ENCODE peak calls at places on chromosome 3, in eight cellular contexts. One of them, this sample, is unnamed.

GRCh38 chr3:171311784-171312183 is 148.4 kb downstream of the TNIK start:
- DNase-seq in A549: no peak
- DNase-seq in IMR-90: no peak
- DNase-seq in SK-N-SH: no peak
- DNase-seq in WTC11: no peak
- DNase-seq in K562: no peak
- DNase-seq in GM12878: no peak
- DNase-seq in H1: no peak
- DNase-seq in this sample: no peak

GRCh38 chr3:134852132-134852531 is 57.1 kb downstream of the EPHB1 start:
- DNase-seq in A549: no peak
- DNase-seq in IMR-90: no peak
- DNase-seq in SK-N-SH: no peak
- DNase-seq in WTC11: no peak
- DNase-seq in K562: no peak
- DNase-seq in GM12878: no peak
- DNase-seq in H1: no peak
- DNase-seq in this sample: no peak

GRCh38 chr3:49648354-49649057 is 25.6 kb upstream of the APEH start:
- DNase-seq in A549: no peak
- DNase-seq in IMR-90: no peak
- DNase-seq in SK-N-SH: no peak
- DNase-seq in WTC11: no peak
- DNase-seq in K562: peak
- DNase-seq in GM12878: no peak
- DNase-seq in H1: no peak
- DNase-seq in this sample: no peak

GRCh38 chr3:42490243-42490642 is 12.2 kb upstream of the VIPR1 start:
- DNase-seq in A549: peak
- DNase-seq in IMR-90: no peak
- DNase-seq in SK-N-SH: no peak
- DNase-seq in WTC11: no peak
- DNase-seq in K562: no peak
- DNase-seq in GM12878: peak
- DNase-seq in H1: no peak
- DNase-seq in this sample: no peak

GRCh38 chr3:95721938-95722337 is 1092.5 kb upstream of the EPHA6 start:
- DNase-seq in A549: no peak
- DNase-seq in IMR-90: no peak
- DNase-seq in SK-N-SH: no peak
- DNase-seq in WTC11: no peak
- DNase-seq in K562: no peak
- DNase-seq in GM12878: no peak
- DNase-seq in H1: no peak
- DNase-seq in this sample: no peak

GRCh38 chr3:4548769-4549168 is 55.6 kb downstream of the ITPR1 start:
- DNase-seq in A549: no peak
- DNase-seq in IMR-90: no peak
- DNase-seq in SK-N-SH: no peak
- DNase-seq in WTC11: no peak
- DNase-seq in K562: no peak
- DNase-seq in GM12878: no peak
- DNase-seq in H1: no peak
- DNase-seq in this sample: no peak

GRCh38 chr3:11060500-11061251 is 68.1 kb downstream of the SLC6A1 start:
- DNase-seq in A549: peak
- DNase-seq in IMR-90: peak
- DNase-seq in SK-N-SH: peak
- DNase-seq in WTC11: peak
- DNase-seq in K562: peak
- DNase-seq in GM12878: no peak
- DNase-seq in H1: no peak
- DNase-seq in this sample: peak

GRCh38 chr3:186930143-186930638 is at the start of gene ST6GAL1:
- DNase-seq in A549: peak
- DNase-seq in IMR-90: peak
- DNase-seq in SK-N-SH: peak
- DNase-seq in WTC11: peak
- DNase-seq in K562: peak
- DNase-seq in GM12878: peak
- DNase-seq in H1: peak
- DNase-seq in this sample: peak

GRCh38 chr3:98885851-98886250 is 15.6 kb downstream of the DCBLD2 start:
- DNase-seq in A549: no peak
- DNase-seq in IMR-90: peak
- DNase-seq in SK-N-SH: peak
- DNase-seq in WTC11: no peak
- DNase-seq in K562: no peak
- DNase-seq in GM12878: no peak
- DNase-seq in H1: no peak
- DNase-seq in this sample: no peak

GRCh38 chr3:52428151-52429005 is 16.5 kb downstream of the SEMA3G start:
- DNase-seq in A549: peak
- DNase-seq in IMR-90: peak
- DNase-seq in SK-N-SH: peak
- DNase-seq in WTC11: peak
- DNase-seq in K562: peak
- DNase-seq in GM12878: no peak
- DNase-seq in H1: no peak
- DNase-seq in this sample: peak

GRCh38 chr3:169026543-169027181 is 636.9 kb downstream of the MECOM start:
- DNase-seq in A549: no peak
- DNase-seq in IMR-90: peak
- DNase-seq in SK-N-SH: no peak
- DNase-seq in WTC11: no peak
- DNase-seq in K562: no peak
- DNase-seq in GM12878: no peak
- DNase-seq in H1: no peak
- DNase-seq in this sample: peak

GRCh38 chr3:123154346-123154985 is 47.3 kb upstream of the SEC22A start:
- DNase-seq in A549: no peak
- DNase-seq in IMR-90: no peak
- DNase-seq in SK-N-SH: no peak
- DNase-seq in WTC11: no peak
- DNase-seq in K562: no peak
- DNase-seq in GM12878: no peak
- DNase-seq in H1: no peak
- DNase-seq in this sample: no peak

GRCh38 chr3:43180027-43180426 is 74.1 kb upstream of the POMGNT2 start:
- DNase-seq in A549: no peak
- DNase-seq in IMR-90: peak
- DNase-seq in SK-N-SH: no peak
- DNase-seq in WTC11: no peak
- DNase-seq in K562: no peak
- DNase-seq in GM12878: peak
- DNase-seq in H1: no peak
- DNase-seq in this sample: peak

GRCh38 chr3:69504232-69504631 is 118.3 kb upstream of the FRMD4B start:
- DNase-seq in A549: no peak
- DNase-seq in IMR-90: no peak
- DNase-seq in SK-N-SH: no peak
- DNase-seq in WTC11: no peak
- DNase-seq in K562: no peak
- DNase-seq in GM12878: no peak
- DNase-seq in H1: no peak
- DNase-seq in this sample: no peak

GRCh38 chr3:71863563-71864190 is 78.7 kb upstream of the PROK2 start:
- DNase-seq in A549: no peak
- DNase-seq in IMR-90: no peak
- DNase-seq in SK-N-SH: no peak
- DNase-seq in WTC11: no peak
- DNase-seq in K562: no peak
- DNase-seq in GM12878: no peak
- DNase-seq in H1: no peak
- DNase-seq in this sample: no peak

GRCh38 chr3:105362021-105362665 is 4.6 kb upstream of the ALCAM start:
- DNase-seq in A549: no peak
- DNase-seq in IMR-90: peak
- DNase-seq in SK-N-SH: no peak
- DNase-seq in WTC11: no peak
- DNase-seq in K562: no peak
- DNase-seq in GM12878: no peak
- DNase-seq in H1: no peak
- DNase-seq in this sample: no peak

GRCh38 chr3:172107403-172107802 is 68.0 kb downstream of the FNDC3B start:
- DNase-seq in A549: no peak
- DNase-seq in IMR-90: no peak
- DNase-seq in SK-N-SH: no peak
- DNase-seq in WTC11: no peak
- DNase-seq in K562: peak
- DNase-seq in GM12878: peak
- DNase-seq in H1: no peak
- DNase-seq in this sample: no peak

DNA sequence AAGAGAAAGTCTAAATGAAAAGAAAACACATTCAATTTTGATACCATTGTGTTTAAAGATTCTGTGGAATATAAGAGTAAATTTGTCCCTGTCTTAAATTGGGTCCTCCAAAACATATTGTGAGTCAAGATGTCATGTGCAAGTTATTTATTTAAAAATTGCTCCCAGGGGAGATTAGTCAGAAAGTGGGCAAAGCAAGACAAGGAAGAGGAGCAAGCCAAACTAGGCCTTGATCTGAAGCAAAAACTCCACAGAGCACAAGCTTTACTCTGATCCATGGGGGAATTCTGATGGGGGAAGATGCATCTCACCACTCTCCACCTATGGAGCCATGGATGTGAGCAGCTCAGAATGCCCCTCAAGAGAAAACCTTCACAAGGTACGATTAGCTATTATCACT is 342.8 kb upstream of the IL12A start:
- DNase-seq in A549: no peak
- DNase-seq in IMR-90: peak
- DNase-seq in SK-N-SH: no peak
- DNase-seq in WTC11: no peak
- DNase-seq in K562: no peak
- DNase-seq in GM12878: no peak
- DNase-seq in H1: no peak
- DNase-seq in this sample: no peak
- TF ChIP-seq USF2 in A549: no peak
- TF ChIP-seq USF2 in IMR-90: no peak
- TF ChIP-seq USF2 in SK-N-SH: no peak
- TF ChIP-seq USF2 in WTC11: no peak
- TF ChIP-seq USF2 in K562: no peak
- TF ChIP-seq USF2 in GM12878: no peak
- TF ChIP-seq USF2 in H1: no peak
- TF ChIP-seq USF2 in this sample: no peak

GRCh38 chr3:177832862-177833261 is 635.6 kb upstream of the TBL1XR1 start:
- DNase-seq in A549: no peak
- DNase-seq in IMR-90: no peak
- DNase-seq in SK-N-SH: peak
- DNase-seq in WTC11: no peak
- DNase-seq in K562: no peak
- DNase-seq in GM12878: no peak
- DNase-seq in H1: no peak
- DNase-seq in this sample: no peak
- TF ChIP-seq USF2 in A549: no peak
- TF ChIP-seq USF2 in IMR-90: no peak
- TF ChIP-seq USF2 in SK-N-SH: no peak
- TF ChIP-seq USF2 in WTC11: no peak
- TF ChIP-seq USF2 in K562: no peak
- TF ChIP-seq USF2 in GM12878: no peak
- TF ChIP-seq USF2 in H1: no peak
- TF ChIP-seq USF2 in this sample: no peak

GRCh38 chr3:161291191-161291901 is 70.2 kb downstream of the NMD3 start:
- DNase-seq in A549: no peak
- DNase-seq in IMR-90: no peak
- DNase-seq in SK-N-SH: no peak
- DNase-seq in WTC11: no peak
- DNase-seq in K562: no peak
- DNase-seq in GM12878: no peak
- DNase-seq in H1: no peak
- DNase-seq in this sample: no peak
- TF ChIP-seq USF2 in A549: no peak
- TF ChIP-seq USF2 in IMR-90: no peak
- TF ChIP-seq USF2 in SK-N-SH: no peak
- TF ChIP-seq USF2 in WTC11: no peak
- TF ChIP-seq USF2 in K562: no peak
- TF ChIP-seq USF2 in GM12878: no peak
- TF ChIP-seq USF2 in H1: no peak
- TF ChIP-seq USF2 in this sample: no peak

DNA sequence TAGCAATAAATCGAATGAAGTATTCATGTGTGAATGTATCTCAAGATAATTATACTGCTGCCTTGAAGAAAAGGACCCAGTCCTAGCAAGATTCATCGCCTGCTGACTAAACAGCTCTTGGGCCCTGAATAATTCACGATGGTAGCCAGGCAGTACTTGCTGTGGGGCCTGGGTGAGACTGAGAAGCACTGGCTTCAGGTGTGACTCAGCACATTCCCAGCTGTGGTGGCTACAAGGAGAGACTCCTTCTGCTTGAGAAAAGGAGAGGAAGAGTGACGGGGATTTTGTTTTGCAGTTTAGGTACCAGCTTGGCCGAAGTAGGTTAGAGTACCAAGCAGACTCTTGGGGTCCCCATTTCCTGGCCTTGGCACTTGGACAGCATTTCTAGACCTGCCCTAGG is 47.6 kb upstream of the CD200R1L start:
- DNase-seq in A549: peak
- DNase-seq in IMR-90: peak
- DNase-seq in SK-N-SH: no peak
- DNase-seq in WTC11: peak
- DNase-seq in K562: peak
- DNase-seq in GM12878: no peak
- DNase-seq in H1: peak
- DNase-seq in this sample: no peak
- TF ChIP-seq USF2 in A549: no peak
- TF ChIP-seq USF2 in IMR-90: no peak
- TF ChIP-seq USF2 in SK-N-SH: no peak
- TF ChIP-seq USF2 in WTC11: no peak
- TF ChIP-seq USF2 in K562: no peak
- TF ChIP-seq USF2 in GM12878: no peak
- TF ChIP-seq USF2 in H1: no peak
- TF ChIP-seq USF2 in this sample: no peak

GRCh38 chr3:184295771-184296170 is 3.3 kb upstream of the PSMD2 start:
- DNase-seq in A549: no peak
- DNase-seq in IMR-90: no peak
- DNase-seq in SK-N-SH: no peak
- DNase-seq in WTC11: no peak
- DNase-seq in K562: no peak
- DNase-seq in GM12878: no peak
- DNase-seq in H1: no peak
- DNase-seq in this sample: no peak
- TF ChIP-seq USF2 in A549: no peak
- TF ChIP-seq USF2 in IMR-90: no peak
- TF ChIP-seq USF2 in SK-N-SH: no peak
- TF ChIP-seq USF2 in WTC11: no peak
- TF ChIP-seq USF2 in K562: no peak
- TF ChIP-seq USF2 in GM12878: no peak
- TF ChIP-seq USF2 in H1: no peak
- TF ChIP-seq USF2 in this sample: no peak

GRCh38 chr3:149086232-149086988 is at the start of gene HLTF:
- DNase-seq in A549: peak
- DNase-seq in IMR-90: peak
- DNase-seq in SK-N-SH: peak
- DNase-seq in WTC11: peak
- DNase-seq in K562: peak
- DNase-seq in GM12878: peak
- DNase-seq in H1: peak
- DNase-seq in this sample: peak
- TF ChIP-seq USF2 in A549: no peak
- TF ChIP-seq USF2 in IMR-90: no peak
- TF ChIP-seq USF2 in SK-N-SH: no peak
- TF ChIP-seq USF2 in WTC11: peak
- TF ChIP-seq USF2 in K562: no peak
- TF ChIP-seq USF2 in GM12878: no peak
- TF ChIP-seq USF2 in H1: peak
- TF ChIP-seq USF2 in this sample: no peak

This sample was measured in HepG2.